ENCODE peak calls at places on chromosome 16, in eight cellular contexts. N, F, L, V, Q, G, I and U are unnamed samples.
A peak's percentile ranks its signal among the peaks of the same experiment; 100 is the strongest.

GRCh38 chr16:88639231-88640038 is 1.1 kb downstream of the IL17C start:
- DNase-seq in N (peak; percentile 46), F (no peak), L (peak; percentile 47), V (no peak), Q (no peak), G (no peak), I (no peak), U (peak; percentile 72)

GRCh38 chr16:87238371-87238715 is 78.8 kb downstream of the C16orf95 start:
- DNase-seq in N (no peak), F (no peak), L (no peak), V (no peak), Q (no peak), G (no peak), I (no peak), U (no peak)

GRCh38 chr16:83967838-83968482 is at the start of gene NECAB2:
- DNase-seq in N (peak; percentile 73), F (no peak), L (peak; percentile 49), V (no peak), Q (peak; percentile 49), G (no peak), I (peak; percentile 15), U (peak; percentile 94)

GRCh38 chr16:4011225-4011939 is 104.9 kb downstream of the ADCY9 start:
- DNase-seq in N (no peak), F (no peak), L (no peak), V (peak; percentile 79), Q (no peak), G (no peak), I (peak; percentile 90), U (no peak)

GRCh38 chr16:30406911-30407793 is at the start of gene ZNF771:
- DNase-seq in N (peak; percentile 94), F (peak; percentile 88), L (peak; percentile 85), V (peak; percentile 80), Q (peak; percentile 90), G (peak; percentile 83), I (peak; percentile 88), U (peak; percentile 95)

GRCh38 chr16:49838361-49838638 is 17.6 kb downstream of the ZNF423 start:
- DNase-seq in N (no peak), F (no peak), L (no peak), V (no peak), Q (no peak), G (no peak), I (no peak), U (no peak)

GRCh38 chr16:69906838-69907301 is 44.3 kb upstream of the CLEC18A start:
- DNase-seq in N (peak; percentile 74), F (no peak), L (no peak), V (no peak), Q (no peak), G (no peak), I (no peak), U (peak; percentile 58)

GRCh38 chr16:51402785-51403184 is 251.7 kb upstream of the SALL1 start:
- DNase-seq in N (peak; percentile 51), F (no peak), L (no peak), V (no peak), Q (no peak), G (no peak), I (no peak), U (peak; percentile 38)

GRCh38 chr16:65783709-65784474 is 582.6 kb upstream of the CDH5 start:
- DNase-seq in N (peak; percentile 7), F (no peak), L (no peak), V (no peak), Q (no peak), G (no peak), I (no peak), U (no peak)

GRCh38 chr16:17459903-17460521 is 10.7 kb downstream of the XYLT1 start:
- DNase-seq in N (no peak), F (no peak), L (no peak), V (no peak), Q (no peak), G (no peak), I (no peak), U (no peak)

GRCh38 chr16:15484662-15485061 is 50.3 kb downstream of the BMERB1 start:
- DNase-seq in N (peak; percentile 33), F (no peak), L (no peak), V (no peak), Q (no peak), G (no peak), I (no peak), U (no peak)